ENCODE peak calls at places on chromosomes 5 and 9, in seven cellular contexts. M is GM12865; J is H9; X is activated T-helper 9 cell treated with anti-CD3 and anti-CD28 coated beads, Interleukin-2, amount 50 U/mL, for 16 hours; Z is posterior cingulate gyrus; S is stimulated activated CD8-positive, alpha-beta memory T cell treated with anti-CD3 and anti-CD28 coated beads, Interleukin-15, amount 100 ng/mL, for 4 hours; Y is astrocyte of the cerebellum. A is an unnamed sample.

GRCh38 chr5:82107277-82107676 is 135.5 kb downstream of the ATG10 start:
- DNase-seq in M (peak; percentile 35), J (no peak), X (no peak), Z (no peak), S (no peak), Y (peak; percentile 3), A (no peak)

GRCh38 chr5:135312255-135312935 is 86.6 kb downstream of the MACROH2A1 start:
- DNase-seq in M (no peak), J (no peak), X (no peak), Z (no peak), S (no peak), Y (no peak), A (no peak)

GRCh38 chr5:130066644-130067043 is 162.4 kb downstream of the CHSY3 start:
- DNase-seq in M (no peak), J (no peak), X (no peak), Z (no peak), S (no peak), Y (peak; percentile 3), A (no peak)

GRCh38 chr5:52896524-52897237 is 92.5 kb upstream of the ITGA2 start:
- DNase-seq in M (no peak), J (no peak), X (no peak), Z (no peak), S (no peak), Y (peak; percentile 20), A (no peak)

GRCh38 chr9:36764364-36765076 is 191.8 kb downstream of the MELK start:
- DNase-seq in M (no peak), J (no peak), X (no peak), Z (no peak), S (no peak), Y (no peak), A (no peak)

GRCh38 chr5:143008809-143009521 is 238.8 kb downstream of the ARHGAP26 start:
- DNase-seq in M (peak; percentile 91), J (no peak), X (peak; percentile 63), Z (no peak), S (peak; percentile 54), Y (peak; percentile 60), A (no peak)

GRCh38 chr5:117252566-117252965 is 677.9 kb upstream of the SEMA6A start:
- DNase-seq in M (no peak), J (no peak), X (no peak), Z (no peak), S (no peak), Y (no peak), A (no peak)

GRCh38 chr9:12785251-12785880 is 10.5 kb downstream of the LURAP1L start:
- DNase-seq in M (no peak), J (no peak), X (no peak), Z (no peak), S (no peak), Y (no peak), A (no peak)

GRCh38 chr9:18743976-18744375 is 270.0 kb downstream of the ADAMTSL1 start:
- DNase-seq in M (no peak), J (no peak), X (no peak), Z (no peak), S (no peak), Y (no peak), A (no peak)

GRCh38 chr9:37925006-37925405 is 21.1 kb upstream of the SLC25A51 start:
- DNase-seq in M (no peak), J (no peak), X (no peak), Z (no peak), S (no peak), Y (no peak), A (no peak)

GRCh38 chr5:149315753-149316152 is 29.5 kb upstream of the GRPEL2 start:
- DNase-seq in M (no peak), J (no peak), X (no peak), Z (no peak), S (no peak), Y (no peak), A (no peak)

GRCh38 chr5:26807231-26808199 is 230.9 kb downstream of the CDH9 start:
- DNase-seq in M (no peak), J (peak; percentile 34), X (no peak), Z (no peak), S (no peak), Y (no peak), A (no peak)

GRCh38 chr5:146902471-146902870 is 23.9 kb upstream of the PPP2R2B start:
- DNase-seq in M (no peak), J (no peak), X (no peak), Z (no peak), S (no peak), Y (no peak), A (no peak)

GRCh38 chr5:138602371-138603000 is 27.3 kb upstream of the HSPA9 start:
- DNase-seq in M (no peak), J (no peak), X (no peak), Z (no peak), S (no peak), Y (no peak), A (no peak)

GRCh38 chr5:469752-470483 is 26.9 kb downstream of the EXOC3 start:
- DNase-seq in M (no peak), J (no peak), X (no peak), Z (peak; percentile 4), S (no peak), Y (no peak), A (no peak)

GRCh38 chr5:107861565-107861964 is 190.8 kb upstream of the EFNA5 start:
- DNase-seq in M (no peak), J (no peak), X (no peak), Z (no peak), S (no peak), Y (no peak), A (no peak)

GRCh38 chr9:19479874-19480273 is 71.1 kb downstream of the ACER2 start:
- DNase-seq in M (no peak), J (no peak), X (no peak), Z (no peak), S (no peak), Y (no peak), A (no peak)

GRCh38 chr9:133700861-133701320 is 37.3 kb downstream of the SARDH start:
- DNase-seq in M (no peak), J (no peak), X (no peak), Z (no peak), S (no peak), Y (no peak), A (no peak)

GRCh38 chr9:116594552-116594951 is 92.6 kb upstream of the TRIM32 start:
- DNase-seq in M (no peak), J (no peak), X (no peak), Z (no peak), S (no peak), Y (no peak), A (no peak)

GRCh38 chr5:79069488-79070001 is at the start of the genes BHMT2 and DMGDH:
- DNase-seq in M (no peak), J (peak; percentile 37), X (no peak), Z (no peak), S (no peak), Y (no peak), A (peak; percentile 38)

GRCh38 chr5:10530601-10531320 is 33.1 kb upstream of the ANKRD33B start:
- DNase-seq in M (no peak), J (no peak), X (no peak), Z (no peak), S (no peak), Y (no peak), A (no peak)

GRCh38 chr9:89821081-89821480 is 216.3 kb downstream of the GADD45G start:
- DNase-seq in M (no peak), J (peak; percentile 59), X (no peak), Z (no peak), S (no peak), Y (no peak), A (no peak)

GRCh38 chr9:8457050-8457449 is 657.5 kb upstream of the DMAC1 start:
- DNase-seq in M (no peak), J (no peak), X (no peak), Z (no peak), S (no peak), Y (no peak), A (no peak)

GRCh38 chr9:124520206-124520596 is 13.0 kb upstream of the NR5A1 start:
- DNase-seq in M (no peak), J (no peak), X (no peak), Z (no peak), S (no peak), Y (no peak), A (no peak)

GRCh38 chr9:136551401-136552116 is 5.7 kb upstream of the NOTCH1 start:
- DNase-seq in M (peak; percentile 72), J (peak; percentile 82), X (no peak), Z (no peak), S (no peak), Y (no peak), A (no peak)

GRCh38 chr5:105924366-105924765 is 1746.4 kb downstream of the EFNA5 start:
- DNase-seq in M (no peak), J (no peak), X (no peak), Z (no peak), S (no peak), Y (no peak), A (no peak)

GRCh38 chr9:19976226-19976625 is 187.4 kb upstream of the SLC24A2 start:
- DNase-seq in M (peak; percentile 26), J (no peak), X (no peak), Z (no peak), S (no peak), Y (no peak), A (no peak)

GRCh38 chr9:107750741-107751521 is 261.4 kb upstream of the KLF4 start:
- DNase-seq in M (peak; percentile 63), J (no peak), X (no peak), Z (peak; percentile 82), S (no peak), Y (peak; percentile 98), A (peak; percentile 56)

GRCh38 chr5:14400085-14400484 is 181.5 kb upstream of the OTULINL start:
- DNase-seq in M (no peak), J (no peak), X (no peak), Z (no peak), S (no peak), Y (no peak), A (no peak)

A was measured in frontal cortex.